ENCODE peak calls at places on chromosomes 12 and 14, in five cellular contexts. E is IMR-90, O is GM12878, D is A549, Z is K562. S is an unnamed sample.
A peak's percentile ranks its signal among the peaks of the same experiment; 100 is the strongest.

GRCh38 chr14:101476258-101476930 is 84.9 kb upstream of the DIO3 start:
- DNase-seq in E (no peak), O (no peak), D (peak; percentile 62), Z (no peak), S (no peak)

GRCh38 chr12:12999276-12999958 is 648 bp downstream of the HEBP1 start:
- DNase-seq in E (no peak), O (no peak), D (peak; percentile 37), Z (peak; percentile 28), S (no peak)

GRCh38 chr12:123559468-123559867 is 24.9 kb upstream of the TMED2 start:
- DNase-seq in E (no peak), O (no peak), D (no peak), Z (no peak), S (no peak)

GRCh38 chr12:126747530-126748149 is 1519.3 kb upstream of the TMEM132C start:
- DNase-seq in E (no peak), O (no peak), D (peak; percentile 36), Z (peak; percentile 67), S (peak; percentile 69)

GRCh38 chr12:85996280-85996679 is 122.2 kb downstream of the NTS start:
- DNase-seq in E (no peak), O (no peak), D (no peak), Z (no peak), S (no peak)

GRCh38 chr12:57517187-57517586 is 3.1 kb downstream of the DDIT3 start:
- DNase-seq in E (peak; percentile 72), O (no peak), D (no peak), Z (no peak), S (no peak)

GRCh38 chr12:53052419-53053222 is 2.8 kb downstream of the TNS2 start:
- DNase-seq in E (peak; percentile 85), O (no peak), D (no peak), Z (no peak), S (no peak)

GRCh38 chr12:43206396-43206795 is 345.6 kb downstream of the ADAMTS20 start:
- DNase-seq in E (peak; percentile 70), O (no peak), D (no peak), Z (no peak), S (no peak)

GRCh38 chr12:25585021-25585523 is 32.0 kb upstream of the LMNTD1 start:
- DNase-seq in E (peak; percentile 17), O (no peak), D (no peak), Z (no peak), S (no peak)

DNA sequence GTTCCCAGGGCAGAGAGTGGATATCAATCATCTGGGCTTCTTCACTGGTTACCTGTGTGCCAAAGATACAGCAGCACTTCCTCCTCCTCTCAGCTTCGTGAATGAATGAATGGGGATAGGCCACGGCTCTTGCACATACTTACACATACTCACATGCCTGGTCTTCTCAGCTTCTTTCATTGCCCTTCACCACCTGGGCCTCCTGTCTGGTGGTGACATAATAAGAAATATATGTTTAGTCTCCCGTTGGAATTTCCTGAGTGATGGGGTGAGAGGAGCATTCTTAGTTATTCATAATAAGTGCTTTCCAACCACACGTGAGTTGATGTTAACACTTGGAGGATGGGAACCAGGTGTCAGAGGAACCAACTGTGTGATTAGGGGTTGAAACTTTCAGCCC is 268.1 kb upstream of the RMST start:
- DNase-seq in E (no peak), O (no peak), D (no peak), Z (no peak), S (no peak)
- TF ChIP-seq RCOR1 in E (no peak), O (no peak), D (no peak), Z (no peak), S (no peak)

DNA sequence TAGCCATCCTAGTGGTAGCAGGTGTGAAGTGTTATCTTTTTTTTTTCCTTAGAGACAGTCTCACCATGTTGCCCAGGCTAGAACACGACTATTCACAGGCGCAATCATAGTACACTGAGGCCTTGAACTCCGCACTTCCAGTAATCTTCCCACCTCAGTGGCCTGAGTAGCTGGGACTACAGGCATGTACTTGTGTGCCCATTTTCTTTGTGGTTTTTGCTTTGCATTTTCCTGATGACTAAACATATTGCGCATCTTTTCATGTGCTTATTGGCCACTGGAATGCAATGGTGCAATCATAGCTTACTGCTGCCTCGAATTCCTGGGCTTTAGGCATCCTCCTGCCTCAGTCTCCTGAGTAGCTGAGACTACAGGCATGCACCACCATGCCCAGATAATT is 33.3 kb upstream of the GCH1 start:
- DNase-seq in E (peak; percentile 38), O (no peak), D (no peak), Z (no peak), S (no peak)
- TF ChIP-seq RCOR1 in E (no peak), O (no peak), D (no peak), Z (no peak), S (no peak)

DNA sequence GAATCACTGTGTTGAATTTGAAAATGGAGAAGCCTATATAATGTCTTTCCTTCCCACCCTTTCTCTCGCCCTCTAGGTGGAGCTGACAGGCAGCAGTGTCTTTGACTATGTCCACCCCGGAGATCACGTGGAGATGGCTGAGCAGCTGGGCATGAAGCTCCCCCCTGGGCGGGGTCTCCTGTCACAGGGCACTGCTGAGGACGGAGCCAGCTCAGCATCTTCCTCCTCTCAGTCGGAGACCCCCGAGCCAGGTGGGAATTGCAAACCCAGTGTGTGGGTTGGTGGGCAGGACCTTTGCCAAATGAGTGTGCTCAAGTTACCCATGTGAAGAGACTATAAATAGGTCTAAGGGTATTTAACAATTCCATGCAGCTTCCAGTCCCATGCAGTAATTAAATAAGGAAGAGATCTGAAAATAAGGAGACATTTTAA is 274.7 kb downstream of the EGLN3 start:
- DNase-seq in E (no peak), O (no peak), D (peak; percentile 24), Z (peak; percentile 47), S (peak; percentile 24)
- TF ChIP-seq RCOR1 in E (no peak), O (no peak), D (no peak), Z (no peak), S (no peak)

DNA sequence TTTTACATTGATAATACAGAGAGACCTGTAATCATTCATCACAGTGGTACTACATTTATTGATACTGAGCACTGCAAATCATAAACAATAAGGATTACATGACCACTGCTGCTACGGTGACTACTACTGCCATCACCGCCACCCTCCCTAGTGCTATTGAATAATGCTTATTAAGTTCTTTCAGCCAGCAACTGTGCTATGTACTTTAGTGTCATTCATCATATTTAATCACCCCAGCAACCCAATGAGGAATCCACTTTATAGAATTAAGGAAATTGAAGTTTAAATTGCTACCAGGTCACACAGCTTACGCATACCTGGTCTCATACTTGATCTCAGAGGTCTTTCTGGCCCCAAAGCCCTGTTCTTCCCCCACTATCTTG is 112.2 kb downstream of the HMGA2 start:
- DNase-seq in E (no peak), O (no peak), D (no peak), Z (no peak), S (no peak)
- TF ChIP-seq RCOR1 in E (no peak), O (no peak), D (no peak), Z (no peak), S (no peak)

GRCh38 chr14:74207943-74208342 is 31.3 kb upstream of the VSX2 start:
- DNase-seq in E (no peak), O (no peak), D (no peak), Z (peak; percentile 18), S (no peak)
- TF ChIP-seq RCOR1 in E (no peak), O (no peak), D (no peak), Z (no peak), S (no peak)

GRCh38 chr14:105173145-105173544 is 4.6 kb upstream of the JAG2 start:
- DNase-seq in E (no peak), O (no peak), D (no peak), Z (no peak), S (no peak)

GRCh38 chr14:105173901-105174894 is 5.6 kb upstream of the JAG2 start:
- DNase-seq in E (no peak), O (no peak), D (no peak), Z (no peak), S (no peak)

GRCh38 chr14:105169776-105170655 is 1.4 kb upstream of the JAG2 start:
- DNase-seq in E (no peak), O (no peak), D (no peak), Z (no peak), S (no peak)

GRCh38 chr14:105171004-105171673 is 2.6 kb upstream of the JAG2 start:
- DNase-seq in E (no peak), O (no peak), D (no peak), Z (no peak), S (no peak)

GRCh38 chr14:105172476-105172875 is 3.9 kb upstream of the JAG2 start:
- DNase-seq in E (no peak), O (no peak), D (no peak), Z (no peak), S (no peak)
- TF ChIP-seq RCOR1 in E (no peak), O (no peak), D (no peak), Z (no peak), S (no peak)

GRCh38 chr12:129558036-129558435 is 345.8 kb downstream of the TMEM132D start:
- DNase-seq in E (no peak), O (no peak), D (no peak), Z (no peak), S (no peak)

GRCh38 chr12:129563266-129563665 is 340.6 kb downstream of the TMEM132D start:
- DNase-seq in E (no peak), O (no peak), D (no peak), Z (no peak), S (no peak)

GRCh38 chr12:129564768-129565167 is 339.1 kb downstream of the TMEM132D start:
- DNase-seq in E (no peak), O (peak; percentile 63), D (no peak), Z (no peak), S (no peak)

GRCh38 chr12:129559756-129560155 is 344.1 kb downstream of the TMEM132D start:
- DNase-seq in E (no peak), O (no peak), D (no peak), Z (no peak), S (no peak)
- TF ChIP-seq RCOR1 in E (no peak), O (no peak), D (no peak), Z (no peak), S (no peak)